ENCODE peak calls at places on chromosome 2, in six cellular contexts. H is spleen, C is cardiac fibroblast, I is bronchial epithelial cell, Z is activated B cell treated with CpG ODN at 0.5 μM for 24 hours, J is MM.1S. V is an unnamed sample.

GRCh38 chr2:200614249-200614648 is 28.4 kb downstream of the AOX1 start:
- DNase-seq in J (no peak), Z (no peak), I (no peak), C (peak), H (no peak), V (no peak)

GRCh38 chr2:48738806-48739205 is 16.7 kb downstream of the LHCGR start:
- DNase-seq in H (no peak), C (peak), Z (no peak), J (no peak), I (peak), V (no peak)

GRCh38 chr2:173075056-173075780 is 428 bp upstream of the MAP3K20 start:
- DNase-seq in H (no peak), Z (no peak), I (no peak), J (no peak), C (no peak), V (no peak)

GRCh38 chr2:240465268-240465764 is 29.9 kb downstream of the GPC1 start:
- DNase-seq in C (no peak), J (no peak), H (peak), Z (peak), I (no peak), V (no peak)

GRCh38 chr2:44826601-44827000 is 114.9 kb upstream of the SIX3 start:
- DNase-seq in H (no peak), J (no peak), C (no peak), Z (no peak), I (no peak), V (no peak)

GRCh38 chr2:127049927-127050802 is 56.8 kb downstream of the BIN1 start:
- DNase-seq in H (peak), Z (peak), I (peak), J (peak), C (peak), V (peak)

GRCh38 chr2:44360749-44361329 is 455 bp downstream of the PREPL start:
- DNase-seq in J (no peak), Z (no peak), C (no peak), I (peak), H (no peak), V (no peak)

GRCh38 chr2:216810399-216811160 is 49.3 kb downstream of the TNP1 start:
- DNase-seq in Z (no peak), H (no peak), I (no peak), C (no peak), J (no peak), V (no peak)

GRCh38 chr2:27369471-27370025 is 590 bp downstream of the EIF2B4 start:
- DNase-seq in H (no peak), J (no peak), C (peak), I (peak), Z (no peak), V (no peak)

GRCh38 chr2:12127639-12128038 is 381.2 kb downstream of the LPIN1 start:
- DNase-seq in H (no peak), Z (no peak), J (no peak), C (no peak), I (no peak), V (no peak)

GRCh38 chr2:39743170-39743851 is 35.7 kb downstream of the THUMPD2 start:
- DNase-seq in Z (no peak), I (peak), J (no peak), C (peak), H (no peak), V (no peak)

GRCh38 chr2:188976545-188977268 is 2.5 kb downstream of the COL3A1 start:
- DNase-seq in Z (no peak), J (no peak), C (peak), I (peak), H (no peak), V (no peak)
- TF ChIP-seq CTCF in Z (no peak), J (no peak), C (peak), I (peak), H (peak), V (no peak)

GRCh38 chr2:148876190-148876588 is 1.2 kb downstream of the KIF5C start:
- DNase-seq in Z (peak), H (peak), J (no peak), I (no peak), C (no peak), V (no peak)
- TF ChIP-seq CTCF in Z (no peak), H (no peak), J (no peak), I (no peak), C (no peak), V (no peak)

GRCh38 chr2:236563953-236564352 is 5.7 kb upstream of the ACKR3 start:
- DNase-seq in I (no peak), Z (no peak), C (no peak), H (no peak), J (no peak), V (no peak)

GRCh38 chr2:236561874-236562273 is 7.8 kb upstream of the ACKR3 start:
- DNase-seq in C (no peak), H (no peak), J (no peak), I (no peak), Z (no peak), V (no peak)

GRCh38 chr2:236565225-236565624 is 4.4 kb upstream of the ACKR3 start:
- DNase-seq in H (no peak), Z (no peak), C (no peak), I (no peak), J (no peak), V (no peak)

GRCh38 chr2:236558999-236559978 is 10.3 kb upstream of the ACKR3 start:
- DNase-seq in C (no peak), Z (no peak), J (no peak), H (no peak), I (no peak), V (no peak)

GRCh38 chr2:236562434-236562833 is 7.2 kb upstream of the ACKR3 start:
- DNase-seq in C (peak), Z (no peak), I (peak), J (peak), H (no peak), V (no peak)
- TF ChIP-seq CTCF in C (peak), Z (no peak), I (peak), J (peak), H (peak), V (peak)

GRCh38 chr2:84022810-84023431 is 436.2 kb downstream of the SUCLG1 start:
- DNase-seq in Z (no peak), C (peak), H (no peak), I (peak), J (peak), V (peak)
- TF ChIP-seq CTCF in Z (peak), C (peak), H (peak), I (peak), J (peak), V (peak)

V was measured in progenitor cell of endocrine pancreas.